ENCODE peak calls at places on chromosome 22, in eight cellular contexts. N is thoracic aorta, T is mesendoderm, J is neuronal stem cell, F is BJ, M is suprapubic skin, B is lower lobe of right lung, Q is ovary. W is an unnamed sample. For H3K36me3, the result is how much of the 10 kb centered on the place peaks cover.

GRCh38 chr22:46029574-46030200 is 52.7 kb upstream of the WNT7B start:
- DNase-seq in N (no peak), T (no peak), J (no peak), F (no peak), M (peak), B (peak), Q (peak), W (no peak)

GRCh38 chr22:23240639-23241389 is 60.5 kb downstream of the BCR start:
- DNase-seq in N (no peak), T (peak), J (no peak), F (no peak), M (no peak), B (no peak), Q (peak), W (no peak)

GRCh38 chr22:28981818-28982499 is 79.7 kb downstream of the C22orf31 start:
- DNase-seq in N (no peak), T (no peak), J (no peak), F (no peak), M (no peak), B (no peak), Q (no peak), W (no peak)

GRCh38 chr22:40509401-40510134 is 127.0 kb downstream of the MRTFA start:
- DNase-seq in N (no peak), T (peak), J (no peak), F (peak), M (no peak), B (no peak), Q (peak), W (no peak)

GRCh38 chr22:32080904-32081303 is 37.8 kb downstream of the SLC5A1 start:
- DNase-seq in N (no peak), T (peak), J (peak), F (no peak), M (no peak), B (no peak), Q (no peak), W (peak)

GRCh38 chr22:35580351-35581022 is 36.6 kb downstream of the MB start:
- DNase-seq in N (no peak), T (no peak), J (no peak), F (no peak), M (no peak), B (no peak), Q (no peak), W (no peak)

GRCh38 chr22:33932997-33933396 is 12.7 kb upstream of the LARGE1 start:
- DNase-seq in N (no peak), T (no peak), J (no peak), F (no peak), M (no peak), B (no peak), Q (no peak), W (no peak)

GRCh38 chr22:35523167-35523928 is 17.3 kb upstream of the RASD2 start:
- DNase-seq in N (no peak), T (no peak), J (no peak), F (no peak), M (no peak), B (no peak), Q (no peak), W (no peak)

GRCh38 chr22:46061431-46062231 is 84.7 kb upstream of the WNT7B start:
- DNase-seq in N (no peak), T (peak), J (peak), F (no peak), M (peak), B (peak), Q (peak), W (no peak)

GRCh38 chr22:23218867-23219251 is 38.5 kb downstream of the BCR start:
- DNase-seq in N (no peak), T (peak), J (no peak), F (no peak), M (no peak), B (peak), Q (no peak), W (no peak)

GRCh38 chr22:36946436-36947158 is 33.2 kb downstream of the CSF2RB start:
- DNase-seq in N (no peak), T (peak), J (no peak), F (no peak), M (no peak), B (no peak), Q (no peak), W (no peak)

GRCh38 chr22:23119492-23120414 is 22.0 kb downstream of the RSPH14 start:
- DNase-seq in N (no peak), T (peak), J (no peak), F (no peak), M (no peak), B (no peak), Q (no peak), W (peak)

GRCh38 chr22:28143961-28144745 is 225.1 kb upstream of the PITPNB start:
- DNase-seq in N (no peak), T (no peak), J (no peak), F (no peak), M (no peak), B (no peak), Q (no peak), W (no peak)

GRCh38 chr22:50683086-50683993 is 10.7 kb downstream of the SHANK3 start:
- DNase-seq in N (no peak), T (no peak), J (no peak), F (no peak), M (no peak), B (no peak), Q (no peak), W (no peak)

GRCh38 chr22:18091916-18092526 is 14.2 kb downstream of the PEX26 start:
- DNase-seq in N (no peak), T (no peak), J (no peak), F (no peak), M (no peak), B (no peak), Q (peak), W (peak)

GRCh38 chr22:24322522-24322921 is 51.9 kb downstream of the SPECC1L start:
- DNase-seq in N (no peak), T (no peak), J (no peak), F (no peak), M (no peak), B (no peak), Q (no peak), W (no peak)
- H3K36me3 ChIP-seq in N (under half), T (under half), J (under half), F (under half), M (half or more), B (half or more), Q (under half), W (under half)

GRCh38 chr22:26783886-26784285 is 126.5 kb downstream of the MIAT start:
- DNase-seq in N (no peak), T (peak), J (no peak), F (no peak), M (no peak), B (no peak), Q (no peak), W (no peak)
- H3K36me3 ChIP-seq in N (under half), T (under half), J (under half), F (under half), M (under half), B (under half), Q (under half), W (under half)

GRCh38 chr22:25955323-25955722 is 213.3 kb downstream of the MYO18B start:
- DNase-seq in N (no peak), T (no peak), J (no peak), F (no peak), M (no peak), B (no peak), Q (no peak), W (no peak)
- H3K36me3 ChIP-seq in N (under half), T (under half), J (under half), F (under half), M (under half), B (under half), Q (under half), W (under half)

DNA sequence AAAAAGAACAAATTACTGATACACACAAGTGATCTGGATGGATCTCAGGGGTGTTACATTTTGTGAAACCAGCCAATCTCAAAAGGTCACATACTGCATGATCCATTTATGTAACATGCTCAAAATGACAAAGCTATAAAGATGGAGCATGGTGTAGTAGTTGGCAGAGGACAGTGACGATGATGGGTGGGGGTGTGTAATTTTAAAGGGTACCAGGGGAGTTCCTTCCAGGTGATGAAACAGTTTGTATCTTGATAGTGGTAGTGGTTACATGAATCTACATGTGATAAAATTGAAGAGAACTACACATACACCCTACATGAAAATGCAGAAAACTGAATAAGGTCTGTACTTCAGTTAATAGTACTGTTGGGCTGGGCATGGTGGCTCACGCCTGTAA is 17.1 kb downstream of the TMEM184B start:
- DNase-seq in N (no peak), T (no peak), J (no peak), F (no peak), M (no peak), B (no peak), Q (no peak), W (no peak)
- H3K36me3 ChIP-seq in N (under half), T (under half), J (under half), F (under half), M (under half), B (under half), Q (under half), W (under half)

GRCh38 chr22:21598302-21598701 is 30.8 kb downstream of the UBE2L3 start:
- DNase-seq in N (no peak), T (no peak), J (no peak), F (no peak), M (no peak), B (no peak), Q (no peak), W (no peak)
- H3K36me3 ChIP-seq in N (under half), T (under half), J (under half), F (under half), M (under half), B (under half), Q (under half), W (under half)

DNA sequence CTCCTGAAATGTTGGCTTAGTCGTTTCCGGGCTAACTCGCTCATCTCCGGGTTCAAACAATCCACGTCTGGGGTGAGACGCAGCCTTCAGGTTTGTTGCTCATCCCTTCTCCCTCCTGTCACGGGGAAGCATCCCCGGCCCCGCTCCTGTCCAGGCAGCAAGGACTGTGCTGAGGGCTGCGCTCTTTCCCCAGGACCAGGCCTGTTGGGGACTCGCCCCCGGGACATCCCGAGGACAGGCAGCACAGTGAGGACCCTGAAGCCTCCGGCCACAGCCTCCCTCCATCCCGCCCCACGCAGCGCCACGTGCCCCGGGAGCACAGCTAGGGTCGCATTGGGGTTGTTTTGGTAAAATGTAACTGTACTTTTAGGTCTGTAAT is 252.0 kb downstream of the BRD1 start:
- DNase-seq in N (no peak), T (no peak), J (no peak), F (no peak), M (no peak), B (peak), Q (no peak), W (no peak)
- H3K36me3 ChIP-seq in N (under half), T (under half), J (under half), F (under half), M (under half), B (under half), Q (under half), W (under half)

W was measured in CD8-positive, alpha-beta memory T cell.